ENCODE peak calls at places on chromosomes 1 and 21, in six cellular contexts. E is prostate gland, N is GM12864, T is WTC11, G is lower lobe of right lung, Z is NB4. L is an unnamed sample.

GRCh38 chr1:107623431-107623830 is 341.5 kb downstream of the VAV3 start:
- DNase-seq in E (no peak), N (no peak), T (no peak), G (no peak), Z (no peak), L (no peak)

GRCh38 chr1:93021539-93022134 is 57.4 kb upstream of the MTF2 start:
- DNase-seq in E (no peak), N (no peak), T (no peak), G (no peak), Z (peak; percentile 64), L (no peak)

GRCh38 chr1:116724765-116725375 is 29.4 kb upstream of the CD2 start:
- DNase-seq in E (peak; percentile 51), N (peak; percentile 24), T (peak; percentile 74), G (no peak), Z (peak; percentile 64), L (no peak)

GRCh38 chr1:83929184-83929583 is 69.7 kb downstream of the TTLL7 start:
- DNase-seq in E (no peak), N (no peak), T (no peak), G (no peak), Z (no peak), L (no peak)

GRCh38 chr1:192474080-192474683 is 101.4 kb upstream of the RGS1 start:
- DNase-seq in E (no peak), N (no peak), T (no peak), G (no peak), Z (peak; percentile 39), L (no peak)

GRCh38 chr21:46089285-46089684 is 8.6 kb upstream of the COL6A2 start:
- DNase-seq in E (no peak), N (no peak), T (no peak), G (no peak), Z (no peak), L (no peak)

GRCh38 chr1:204108312-204109141 is 35.6 kb downstream of the SOX13 start:
- DNase-seq in E (no peak), N (no peak), T (peak; percentile 66), G (no peak), Z (no peak), L (no peak)

GRCh38 chr1:64323882-64324281 is 120.5 kb downstream of the UBE2U start:
- DNase-seq in E (no peak), N (no peak), T (no peak), G (no peak), Z (no peak), L (no peak)

GRCh38 chr1:55700359-55701130 is 485.4 kb upstream of the USP24 start:
- DNase-seq in E (no peak), N (no peak), T (no peak), G (no peak), Z (no peak), L (no peak)

GRCh38 chr1:223846668-223847007 is 891 bp upstream of the TP53BP2 start:
- DNase-seq in E (peak; percentile 37), N (no peak), T (no peak), G (no peak), Z (peak; percentile 45), L (no peak)

GRCh38 chr1:229339086-229339485 is 3.8 kb downstream of the CCSAP start:
- DNase-seq in E (no peak), N (no peak), T (no peak), G (no peak), Z (no peak), L (no peak)

GRCh38 chr1:21234779-21235178 is 55.5 kb downstream of the ECE1 start:
- DNase-seq in E (no peak), N (no peak), T (no peak), G (no peak), Z (no peak), L (no peak)

GRCh38 chr21:42799516-42799915 is 79.8 kb downstream of the WDR4 start:
- DNase-seq in E (no peak), N (peak; percentile 31), T (no peak), G (no peak), Z (no peak), L (no peak)

GRCh38 chr1:207806531-207807394 is 54.9 kb downstream of the CD46 start:
- DNase-seq in E (peak; percentile 3), N (no peak), T (no peak), G (no peak), Z (no peak), L (no peak)

GRCh38 chr1:85058311-85058710 is 10.0 kb upstream of the MCOLN3 start:
- DNase-seq in E (no peak), N (no peak), T (no peak), G (no peak), Z (no peak), L (no peak)

GRCh38 chr1:246647113-246647512 is 77.1 kb upstream of the SCCPDH start:
- DNase-seq in E (no peak), N (no peak), T (peak; percentile 79), G (no peak), Z (peak; percentile 38), L (no peak)

GRCh38 chr1:246708166-246708565 is 16.0 kb upstream of the SCCPDH start:
- DNase-seq in E (no peak), N (no peak), T (no peak), G (no peak), Z (peak; percentile 59), L (no peak)

GRCh38 chr1:50774759-50775351 is 185.2 kb downstream of the FAF1 start:
- DNase-seq in E (peak; percentile 21), N (peak; percentile 22), T (no peak), G (no peak), Z (peak; percentile 65), L (no peak)

GRCh38 chr1:42046772-42047552 is 106.2 kb upstream of the GUCA2B start:
- DNase-seq in E (no peak), N (no peak), T (no peak), G (no peak), Z (no peak), L (no peak)

GRCh38 chr1:234893359-234893724 is 235.3 kb downstream of the TOMM20 start:
- DNase-seq in E (no peak), N (no peak), T (no peak), G (no peak), Z (no peak), L (no peak)

GRCh38 chr21:31108969-31109368 is 70.7 kb upstream of the KRTAP19-8 start:
- DNase-seq in E (no peak), N (no peak), T (no peak), G (no peak), Z (peak; percentile 41), L (no peak)

GRCh38 chr1:41356752-41357151 is 4.5 kb upstream of the FOXO6 start:
- DNase-seq in E (no peak), N (no peak), T (no peak), G (no peak), Z (no peak), L (no peak)

GRCh38 chr1:31382379-31382989 is 9.6 kb upstream of the FABP3 start:
- DNase-seq in E (no peak), N (no peak), T (no peak), G (no peak), Z (no peak), L (no peak)

GRCh38 chr1:195336718-195337269 is 1271.4 kb downstream of the KCNT2 start:
- DNase-seq in E (no peak), N (no peak), T (no peak), G (no peak), Z (no peak), L (no peak)

DNA sequence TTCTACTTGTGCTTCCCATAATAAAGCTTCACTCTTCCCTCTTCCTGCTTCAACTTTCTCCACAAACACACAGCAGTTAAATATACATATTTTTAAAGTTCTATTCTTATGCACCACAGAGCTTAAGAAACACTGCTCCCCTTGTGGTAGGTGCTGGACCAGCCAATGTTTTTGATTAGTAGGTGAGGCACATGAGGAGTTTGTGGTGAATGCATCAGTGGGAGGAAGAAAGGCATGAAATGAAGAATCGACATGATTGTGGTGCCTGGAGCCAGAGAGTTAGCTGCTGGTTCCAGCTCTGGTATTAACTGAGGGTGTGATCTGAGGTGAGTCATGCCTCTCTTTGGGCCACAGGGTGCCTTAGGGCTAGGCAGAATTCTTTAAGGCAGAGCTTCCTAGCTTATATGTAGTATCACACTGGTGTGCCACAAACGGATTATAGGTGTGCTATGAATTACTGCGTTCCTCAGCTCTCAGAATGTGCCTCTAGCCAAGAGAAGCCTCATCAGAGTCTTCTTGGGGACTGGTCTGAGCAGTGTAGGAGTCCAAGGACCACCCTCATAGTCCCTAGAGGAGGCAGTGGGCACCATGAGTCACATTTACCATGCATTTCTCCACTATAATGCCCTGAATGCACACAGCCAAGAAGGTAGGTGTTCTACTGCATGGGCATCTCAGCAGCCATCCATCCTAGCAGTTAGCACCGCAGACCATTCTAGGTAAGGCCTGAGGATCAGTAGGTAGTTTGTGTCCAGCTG is 97.4 kb upstream of the SGIP1 start:
- DNase-seq in E (no peak), N (peak; percentile 53), T (no peak), G (no peak), Z (peak; percentile 93), L (no peak)
- TF ChIP-seq CTCF in E (peak; percentile 27), N (peak; percentile 56), T (no peak), G (peak; percentile 24), Z (peak; percentile 55), L (peak; percentile 16)

GRCh38 chr1:57340361-57341192 is 83.3 kb downstream of the DAB1 start:
- DNase-seq in E (no peak), N (no peak), T (no peak), G (peak; percentile 43), Z (no peak), L (no peak)
- TF ChIP-seq CTCF in E (no peak), N (no peak), T (no peak), G (peak; percentile 17), Z (no peak), L (no peak)

DNA sequence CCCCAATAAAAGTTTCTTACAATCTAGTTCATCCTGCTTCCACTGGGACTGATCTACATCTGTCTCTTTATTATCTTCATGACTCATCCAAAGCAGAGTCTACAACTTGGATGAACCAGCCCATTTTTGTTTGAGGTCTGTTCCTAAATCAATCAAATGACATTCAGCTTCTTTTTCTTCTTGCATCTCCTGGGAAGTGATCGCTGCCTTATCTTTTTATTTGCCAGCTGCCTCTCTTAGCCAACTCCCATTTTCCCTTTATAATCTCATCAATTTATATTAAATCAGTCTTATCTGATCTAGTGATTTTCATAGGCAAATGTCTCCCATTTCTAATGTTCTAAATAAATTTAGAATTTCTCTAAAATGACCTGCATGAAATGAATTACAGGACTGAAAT is 105.6 kb downstream of the ERG start:
- DNase-seq in E (no peak), N (no peak), T (no peak), G (no peak), Z (no peak), L (no peak)
- TF ChIP-seq CTCF in E (no peak), N (no peak), T (no peak), G (no peak), Z (no peak), L (no peak)

GRCh38 chr1:156336242-156336641 is 1.9 kb downstream of the CCT3 start:
- DNase-seq in E (no peak), N (no peak), T (no peak), G (no peak), Z (peak; percentile 50), L (no peak)

GRCh38 chr1:156338180-156338973 is at the start of the genes CCT3 and TSACC:
- DNase-seq in E (peak; percentile 99), N (peak; percentile 100), T (peak; percentile 98), G (peak; percentile 98), Z (peak; percentile 100), L (peak; percentile 98)

GRCh38 chr1:156337052-156337887 is 822 bp downstream of the CCT3 start:
- DNase-seq in E (no peak), N (no peak), T (no peak), G (no peak), Z (no peak), L (no peak)

GRCh38 chr1:156342556-156342955 is 4.2 kb downstream of the TSACC start:
- DNase-seq in E (no peak), N (no peak), T (no peak), G (no peak), Z (no peak), L (no peak)

DNA sequence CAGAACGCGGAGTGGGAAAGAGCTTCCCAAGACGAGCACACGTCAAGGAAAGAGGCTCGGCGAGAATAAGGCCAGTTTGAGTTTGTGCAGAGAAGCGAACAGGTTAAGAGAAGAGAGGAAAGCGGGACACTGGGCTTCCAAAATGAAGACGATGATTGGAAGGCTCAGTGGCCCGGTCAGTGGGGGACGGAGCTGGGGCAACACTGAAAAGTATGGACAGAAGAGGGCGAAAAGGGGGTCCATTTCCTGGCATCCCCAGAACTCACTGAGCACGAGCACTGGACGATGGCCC is 258 bp downstream of the CCT3 start:
- DNase-seq in E (no peak), N (no peak), T (no peak), G (no peak), Z (no peak), L (no peak)
- TF ChIP-seq CTCF in E (no peak), N (no peak), T (no peak), G (peak; percentile 7), Z (no peak), L (no peak)